ENCODE peak calls at places on chromosomes 7 and 10, in eight cellular contexts. Q is fibroblast of lung, T is stomach, Y is gastrocnemius medialis, K is ovary, U is IMR-90, F is OCI-LY7, J is A673. M is an unnamed sample. For H3K4me1, the result is how much of the 10 kb centered on the place peaks cover.

GRCh38 chr10:61628875-61629513 is 33.7 kb upstream of the CABCOCO1 start:
- DNase-seq in U (peak), T (no peak), Y (no peak), K (no peak), F (no peak), J (peak), Q (peak), M (no peak)

GRCh38 chr10:89837173-89838001 is 136.0 kb downstream of the KIF20B start:
- DNase-seq in F (no peak), T (peak), J (peak), Y (no peak), K (peak), Q (peak), U (peak), M (no peak)

GRCh38 chr10:35661236-35661635 is 19.1 kb upstream of the FZD8 start:
- DNase-seq in F (no peak), T (no peak), K (no peak), J (no peak), Q (no peak), U (no peak), Y (no peak), M (no peak)

GRCh38 chr7:99868246-99868645 is 8.6 kb downstream of the OR2AE1 start:
- DNase-seq in Y (no peak), Q (no peak), K (no peak), U (no peak), F (no peak), T (no peak), J (no peak), M (no peak)

GRCh38 chr10:19920075-19920726 is 104.0 kb downstream of the PLXDC2 start:
- DNase-seq in U (no peak), Y (no peak), Q (no peak), T (no peak), F (no peak), J (no peak), K (no peak), M (no peak)

GRCh38 chr10:86900955-86901354 is 56.5 kb downstream of the MMRN2 start:
- DNase-seq in Q (peak), T (peak), F (no peak), U (peak), Y (peak), J (no peak), K (peak), M (peak)

GRCh38 chr7:47580811-47581331 is 1.0 kb downstream of the TNS3 start:
- DNase-seq in K (no peak), F (peak), Y (no peak), Q (no peak), T (no peak), J (no peak), U (peak), M (no peak)

GRCh38 chr7:2926898-2927405 is 82.8 kb upstream of the GNA12 start:
- DNase-seq in J (no peak), F (peak), Q (no peak), T (no peak), Y (no peak), K (peak), U (no peak), M (no peak)

GRCh38 chr7:100400656-100401055 is 27.4 kb downstream of the PILRA start:
- DNase-seq in Y (no peak), Q (no peak), J (peak), F (peak), U (no peak), T (no peak), K (no peak), M (no peak)

GRCh38 chr7:100966542-100967291 is 2.6 kb upstream of the MUC12 start:
- DNase-seq in F (no peak), T (no peak), U (no peak), Y (no peak), J (no peak), Q (no peak), K (no peak), M (no peak)

GRCh38 chr7:48250441-48250951 is 79.2 kb downstream of the ABCA13 start:
- DNase-seq in F (no peak), U (peak), T (no peak), Y (no peak), K (no peak), J (no peak), Q (peak), M (no peak)

GRCh38 chr10:68727146-68727545 is 6.1 kb downstream of the CCAR1 start:
- DNase-seq in Y (no peak), F (no peak), Q (no peak), U (no peak), J (no peak), T (no peak), K (no peak), M (no peak)

GRCh38 chr7:55133630-55134392 is 115.0 kb downstream of the EGFR start:
- DNase-seq in T (peak), Q (peak), F (no peak), K (no peak), J (no peak), Y (no peak), U (peak), M (peak)

GRCh38 chr7:38632411-38632810 is 1.2 kb upstream of the AMPH start:
- DNase-seq in J (no peak), U (no peak), K (no peak), Y (no peak), T (no peak), Q (no peak), F (no peak), M (no peak)

GRCh38 chr7:110224643-110225042 is 866.3 kb upstream of the LRRN3 start:
- DNase-seq in T (no peak), Y (no peak), K (no peak), Q (peak), F (no peak), U (peak), J (no peak), M (no peak)

GRCh38 chr7:107742678-107743566 is 1.0 kb upstream of the CBLL1 start:
- DNase-seq in Q (no peak), T (peak), K (peak), F (no peak), J (no peak), Y (no peak), U (no peak), M (no peak)

GRCh38 chr7:155754165-155754564 is 58.1 kb downstream of the SHH start:
- DNase-seq in Q (no peak), Y (no peak), K (no peak), T (no peak), F (no peak), U (no peak), J (no peak), M (no peak)

GRCh38 chr10:44981172-44982113 is 2.8 kb upstream of the DEPP1 start:
- DNase-seq in U (peak), Y (no peak), T (no peak), K (peak), Q (peak), F (no peak), J (no peak), M (no peak)

GRCh38 chr7:132393789-132394261 is 182.4 kb downstream of the PLXNA4 start:
- DNase-seq in J (no peak), T (peak), Y (peak), F (no peak), Q (peak), K (peak), U (no peak), M (peak)

GRCh38 chr10:35236739-35237138 is 99.6 kb upstream of the CCNY start:
- DNase-seq in Q (peak), U (peak), J (peak), K (no peak), T (no peak), F (no peak), Y (no peak), M (no peak)

GRCh38 chr7:99949645-99950228 is 20.3 kb upstream of the GJC3 start:
- DNase-seq in T (no peak), F (peak), Q (peak), K (no peak), U (peak), Y (no peak), J (peak), M (no peak)

GRCh38 chr10:60446855-60447254 is 57.2 kb upstream of the ANK3 start:
- DNase-seq in K (no peak), F (no peak), U (no peak), T (no peak), J (peak), Y (no peak), Q (peak), M (no peak)

GRCh38 chr7:30351274-30351673 is 66.9 kb downstream of the ZNRF2 start:
- DNase-seq in F (no peak), Q (no peak), Y (no peak), J (no peak), U (no peak), K (no peak), T (no peak), M (no peak)
- H3K27ac ChIP-seq in F (no peak), Q (no peak), Y (no peak), J (peak), U (no peak), K (no peak), T (peak), M (no peak)

GRCh38 chr7:129851810-129852209 is 101.0 kb downstream of the UBE2H start:
- DNase-seq in F (no peak), Q (no peak), J (no peak), T (no peak), Y (no peak), U (no peak), K (no peak), M (no peak)
- H3K4me1 ChIP-seq in F (under half), Q (under half), J (under half), T (under half), Y (under half), U (under half), K (under half), M (under half)

DNA sequence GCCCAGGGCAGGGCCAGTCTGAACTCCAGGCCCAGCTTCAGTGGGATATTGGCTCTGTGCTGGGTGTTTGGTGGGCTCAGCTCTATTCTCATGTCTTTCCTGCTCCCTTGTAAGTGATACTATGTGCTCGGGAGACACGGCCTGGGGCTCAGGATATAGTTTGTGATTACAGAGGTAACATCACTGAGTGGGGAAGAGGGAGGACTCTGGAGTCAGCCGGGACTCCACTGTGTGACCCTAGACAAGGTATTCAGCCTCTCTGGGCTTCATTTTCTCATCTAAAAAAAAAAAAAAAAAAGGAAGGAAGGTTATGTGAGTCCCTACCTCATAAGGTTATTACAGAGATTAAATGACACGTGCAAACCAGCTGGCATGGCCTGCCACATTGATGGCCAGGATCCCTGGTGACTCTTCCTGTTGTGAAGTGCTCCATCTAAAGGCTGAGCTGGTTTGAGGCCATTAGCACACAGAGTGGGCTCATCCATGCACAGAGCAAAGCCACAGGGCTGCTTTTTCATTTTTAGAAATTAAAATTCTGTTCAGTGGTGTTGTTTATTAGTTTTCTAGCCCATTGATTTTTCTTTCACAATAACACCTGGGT is 15.7 kb downstream of the SLC13A4 start:
- DNase-seq in T (no peak), F (peak), J (peak), U (no peak), Y (no peak), Q (no peak), K (no peak), M (no peak)
- TF ChIP-seq CTCF in T (no peak), F (peak), J (peak), U (peak), Y (no peak), Q (no peak), K (no peak), M (no peak)

GRCh38 chr10:72785422-72785818 is 93.5 kb downstream of the MCU start:
- DNase-seq in T (no peak), Q (peak), U (no peak), K (no peak), F (no peak), Y (no peak), J (peak), M (no peak)

GRCh38 chr10:72784551-72785421 is 92.8 kb downstream of the MCU start:
- DNase-seq in K (peak), F (no peak), Q (peak), U (peak), Y (no peak), J (peak), T (no peak), M (no peak)

GRCh38 chr10:72779874-72780273 is 87.9 kb downstream of the MCU start:
- DNase-seq in K (no peak), Y (no peak), U (no peak), F (no peak), T (no peak), Q (no peak), J (no peak), M (no peak)

DNA sequence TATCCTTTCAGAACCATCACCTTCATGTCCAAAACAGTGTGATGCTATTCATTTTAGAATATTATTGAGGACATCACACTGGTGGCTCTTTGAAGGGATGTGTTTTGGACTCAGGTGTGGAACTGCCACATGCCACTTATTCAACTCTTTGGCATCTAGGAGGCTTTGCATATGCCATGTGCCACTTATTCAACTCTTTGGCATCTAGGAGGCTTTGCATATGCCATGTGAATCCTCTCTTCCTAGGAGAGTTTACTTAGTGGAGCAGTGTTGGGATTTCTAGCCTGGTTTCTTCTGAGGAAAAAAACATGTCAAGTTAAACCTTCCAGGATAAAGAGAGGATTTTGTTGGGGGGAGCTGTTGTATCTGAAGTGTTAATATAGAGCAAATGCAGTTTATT is 91.3 kb downstream of the MCU start:
- DNase-seq in Y (peak), U (no peak), T (no peak), F (no peak), J (no peak), Q (peak), K (no peak), M (no peak)
- H3K27ac ChIP-seq in Y (peak), U (no peak), T (no peak), F (no peak), J (no peak), Q (no peak), K (no peak), M (no peak)

GRCh38 chr10:93468532-93469213 is 13.5 kb downstream of the MYOF start:
- DNase-seq in U (peak), F (no peak), T (no peak), J (peak), Y (no peak), K (no peak), Q (peak), M (no peak)
- H3K4me1 ChIP-seq in U (under half), F (under half), T (half or more), J (under half), Y (under half), K (under half), Q (half or more), M (half or more)

GRCh38 chr10:50613150-50613549 is 10.6 kb downstream of the SGMS1 start:
- DNase-seq in J (no peak), U (no peak), F (no peak), T (no peak), K (no peak), Q (no peak), Y (no peak), M (no peak)

GRCh38 chr10:50613726-50614443 is 9.9 kb downstream of the SGMS1 start:
- DNase-seq in Q (no peak), J (no peak), K (no peak), F (no peak), U (no peak), T (no peak), Y (no peak), M (no peak)

GRCh38 chr10:50618624-50619023 is 5.1 kb downstream of the SGMS1 start:
- DNase-seq in Y (no peak), Q (no peak), F (peak), U (no peak), J (no peak), T (no peak), K (no peak), M (no peak)

GRCh38 chr10:50615654-50616053 is 8.1 kb downstream of the SGMS1 start:
- DNase-seq in K (no peak), J (no peak), Q (no peak), Y (no peak), T (no peak), U (no peak), F (no peak), M (no peak)

GRCh38 chr10:50614444-50615137 is 9.2 kb downstream of the SGMS1 start:
- DNase-seq in T (peak), Q (no peak), U (no peak), Y (peak), J (no peak), F (peak), K (no peak), M (no peak)
- TF ChIP-seq CTCF in T (peak), Q (no peak), U (no peak), Y (peak), J (no peak), F (peak), K (no peak), M (no peak)

GRCh38 chr10:119211625-119212441 is 4.5 kb downstream of the GRK5 start:
- DNase-seq in U (no peak), T (no peak), F (no peak), K (no peak), J (no peak), Y (no peak), Q (peak), M (no peak)
- H3K27ac ChIP-seq in U (peak), T (peak), F (no peak), K (peak), J (peak), Y (peak), Q (peak), M (peak)

GRCh38 chr10:67087140-67087436 is 161.3 kb downstream of the LRRTM3 start:
- DNase-seq in K (no peak), F (no peak), U (no peak), Q (no peak), J (no peak), T (no peak), Y (no peak), M (no peak)
- H3K4me1 ChIP-seq in K (under half), F (under half), U (under half), Q (under half), J (under half), T (under half), Y (under half), M (under half)

GRCh38 chr10:114565066-114565465 is 93.0 kb downstream of the ABLIM1 start:
- DNase-seq in J (no peak), Q (peak), Y (no peak), U (peak), F (no peak), K (no peak), T (no peak), M (no peak)

GRCh38 chr10:114557854-114558253 is 100.2 kb downstream of the ABLIM1 start:
- DNase-seq in U (no peak), T (no peak), Y (no peak), J (no peak), F (no peak), K (no peak), Q (no peak), M (no peak)

GRCh38 chr10:114556236-114557122 is 101.6 kb downstream of the ABLIM1 start:
- DNase-seq in Q (peak), K (no peak), T (no peak), J (no peak), F (no peak), U (no peak), Y (peak), M (no peak)

GRCh38 chr10:114560144-114560543 is 97.9 kb downstream of the ABLIM1 start:
- DNase-seq in U (no peak), K (no peak), F (no peak), Y (no peak), J (no peak), T (no peak), Q (no peak), M (no peak)

DNA sequence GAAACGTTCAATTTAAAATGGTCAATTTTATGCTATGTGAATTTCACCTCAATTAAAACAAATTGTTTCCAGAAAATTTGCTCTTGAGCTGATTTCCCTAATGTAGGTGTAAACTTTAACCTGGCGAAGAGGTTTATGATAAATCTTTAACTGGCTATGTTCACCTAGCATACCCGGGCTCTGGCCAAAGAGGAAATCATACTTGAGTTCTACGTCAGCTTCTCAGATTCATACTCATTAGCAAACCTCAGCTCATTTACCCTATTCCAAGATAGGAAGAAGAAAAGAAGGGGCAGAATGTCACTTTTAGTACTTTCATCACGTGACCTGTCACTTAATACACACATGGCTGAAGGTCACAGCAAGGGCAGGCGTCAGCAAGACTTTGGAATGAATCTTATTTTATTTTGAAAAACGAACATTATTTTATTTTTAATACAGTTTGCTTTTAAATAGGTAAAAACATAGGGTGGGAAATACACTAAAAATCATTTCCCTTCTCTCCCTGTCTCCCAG is 97.0 kb downstream of the ABLIM1 start:
- DNase-seq in Q (no peak), U (no peak), K (no peak), J (no peak), F (no peak), T (no peak), Y (no peak), M (no peak)
- TF ChIP-seq CTCF in Q (no peak), U (no peak), K (no peak), J (no peak), F (no peak), T (no peak), Y (no peak), M (no peak)

GRCh38 chr7:5695709-5696345 is 85.6 kb downstream of the RNF216 start:
- DNase-seq in K (peak), U (peak), Y (no peak), T (no peak), Q (no peak), F (no peak), J (no peak), M (no peak)

GRCh38 chr7:5693529-5693928 is 87.9 kb downstream of the RNF216 start:
- DNase-seq in F (peak), T (no peak), J (no peak), Y (no peak), K (no peak), Q (peak), U (peak), M (no peak)

GRCh38 chr7:5695037-5695708 is 86.3 kb downstream of the RNF216 start:
- DNase-seq in U (peak), J (no peak), Q (peak), F (peak), K (no peak), Y (no peak), T (no peak), M (no peak)

GRCh38 chr7:5692845-5693278 is 88.6 kb downstream of the RNF216 start:
- DNase-seq in U (peak), T (no peak), Q (peak), K (no peak), Y (no peak), J (no peak), F (no peak), M (no peak)

GRCh38 chr7:5694221-5694754 is 87.2 kb downstream of the RNF216 start:
- DNase-seq in K (no peak), J (no peak), U (peak), F (no peak), Q (peak), Y (no peak), T (no peak), M (no peak)
- H3K27ac ChIP-seq in K (peak), J (no peak), U (peak), F (peak), Q (peak), Y (peak), T (peak), M (peak)

M was measured in right atrium auricular region.